ENCODE peak calls at places on chromosomes 2 and 18, in nine cellular contexts. J, Z, D, M, Q, T, O, E and X are unnamed samples.

GRCh38 chr18:56257215-56257614 is 381.2 kb downstream of the TXNL1 start:
- DNase-seq in J (no peak), Z (peak), D (no peak), M (no peak), Q (peak), T (peak), O (no peak), E (no peak), X (peak)

GRCh38 chr2:74290466-74291216 is 52.6 kb downstream of the SLC4A5 start:
- DNase-seq in J (peak), Z (no peak), D (no peak), M (no peak), Q (no peak), T (no peak), O (no peak), E (peak), X (no peak)

GRCh38 chr2:85278361-85278760 is 49.4 kb downstream of the TGOLN2 start:
- DNase-seq in J (no peak), Z (no peak), D (no peak), M (no peak), Q (peak), T (no peak), O (no peak), E (no peak), X (no peak)

GRCh38 chr2:237685408-237685807 is 58.0 kb downstream of the LRRFIP1 start:
- DNase-seq in J (no peak), Z (no peak), D (no peak), M (peak), Q (no peak), T (peak), O (no peak), E (no peak), X (no peak)

GRCh38 chr2:164389411-164389810 is 231.9 kb downstream of the GRB14 start:
- DNase-seq in J (no peak), Z (no peak), D (no peak), M (no peak), Q (no peak), T (no peak), O (no peak), E (no peak), X (no peak)

GRCh38 chr2:98560256-98560771 is 48.0 kb downstream of the COA5 start:
- DNase-seq in J (no peak), Z (peak), D (peak), M (no peak), Q (peak), T (peak), O (no peak), E (no peak), X (peak)

GRCh38 chr2:229429529-229430067 is 158.5 kb upstream of the PID1 start:
- DNase-seq in J (no peak), Z (no peak), D (no peak), M (no peak), Q (no peak), T (no peak), O (no peak), E (no peak), X (no peak)

GRCh38 chr2:241540766-241541561 is 17.6 kb upstream of the BOK start:
- DNase-seq in J (peak), Z (no peak), D (no peak), M (no peak), Q (peak), T (peak), O (peak), E (peak), X (no peak)

GRCh38 chr2:215728504-215729065 is 284.8 kb downstream of the MREG start:
- DNase-seq in J (no peak), Z (peak), D (peak), M (no peak), Q (peak), T (peak), O (no peak), E (no peak), X (peak)

GRCh38 chr2:119494163-119494790 is 30.0 kb downstream of the SCTR start:
- DNase-seq in J (no peak), Z (no peak), D (no peak), M (no peak), Q (no peak), T (no peak), O (no peak), E (no peak), X (no peak)

GRCh38 chr2:203534486-203535077 is 519 bp downstream of the RAPH1 start:
- DNase-seq in J (peak), Z (no peak), D (peak), M (peak), Q (peak), T (peak), O (peak), E (peak), X (no peak)

GRCh38 chr2:20501974-20502373 is 55.1 kb downstream of the RHOB start:
- DNase-seq in J (no peak), Z (peak), D (no peak), M (no peak), Q (peak), T (peak), O (no peak), E (no peak), X (peak)

GRCh38 chr18:7090771-7091170 is 26.8 kb downstream of the LAMA1 start:
- DNase-seq in J (no peak), Z (peak), D (no peak), M (no peak), Q (no peak), T (no peak), O (no peak), E (no peak), X (no peak)

GRCh38 chr2:149020432-149020851 is 18.1 kb upstream of the LYPD6B start:
- DNase-seq in J (no peak), Z (no peak), D (no peak), M (peak), Q (no peak), T (no peak), O (no peak), E (peak), X (no peak)

GRCh38 chr2:37441055-37441454 is 96.6 kb downstream of the QPCT start:
- DNase-seq in J (no peak), Z (no peak), D (no peak), M (no peak), Q (no peak), T (peak), O (no peak), E (no peak), X (no peak)

GRCh38 chr2:106129592-106129991 is 64.5 kb downstream of the UXS1 start:
- DNase-seq in J (no peak), Z (no peak), D (no peak), M (no peak), Q (no peak), T (no peak), O (no peak), E (no peak), X (no peak)

GRCh38 chr2:132715986-132716385 is 46.0 kb upstream of the LYPD1 start:
- DNase-seq in J (no peak), Z (no peak), D (no peak), M (no peak), Q (no peak), T (peak), O (no peak), E (no peak), X (no peak)

GRCh38 chr2:200252661-200253067 is 53.8 kb upstream of the SPATS2L start:
- DNase-seq in J (no peak), Z (peak), D (peak), M (no peak), Q (peak), T (peak), O (no peak), E (no peak), X (peak)

GRCh38 chr18:5720132-5720531 is 175.2 kb downstream of the TMEM200C start:
- DNase-seq in J (no peak), Z (no peak), D (no peak), M (no peak), Q (no peak), T (no peak), O (no peak), E (no peak), X (no peak)

GRCh38 chr18:53534695-53535094 is 689.8 kb downstream of the MBD2 start:
- DNase-seq in J (no peak), Z (no peak), D (peak), M (no peak), Q (no peak), T (no peak), O (no peak), E (no peak), X (no peak)

GRCh38 chr2:20579866-20580265 is 71.0 kb downstream of the HS1BP3 start:
- DNase-seq in J (no peak), Z (no peak), D (no peak), M (no peak), Q (no peak), T (peak), O (no peak), E (no peak), X (no peak)

GRCh38 chr18:56645415-56646016 is 5.6 kb upstream of the WDR7 start:
- DNase-seq in J (no peak), Z (no peak), D (no peak), M (no peak), Q (no peak), T (no peak), O (no peak), E (no peak), X (no peak)

GRCh38 chr2:44718431-44718830 is 223.1 kb upstream of the SIX3 start:
- DNase-seq in J (no peak), Z (no peak), D (no peak), M (no peak), Q (no peak), T (no peak), O (no peak), E (no peak), X (no peak)

GRCh38 chr2:52976132-52976949 is 791.3 kb upstream of the CHAC2 start:
- DNase-seq in J (peak), Z (peak), D (no peak), M (peak), Q (no peak), T (peak), O (no peak), E (no peak), X (no peak)

GRCh38 chr18:8139971-8140406 is 469.2 kb upstream of the RAB12 start:
- DNase-seq in J (no peak), Z (no peak), D (peak), M (no peak), Q (peak), T (peak), O (no peak), E (no peak), X (no peak)

GRCh38 chr18:13232971-13233565 is 14.5 kb downstream of the LDLRAD4 start:
- DNase-seq in J (no peak), Z (no peak), D (no peak), M (no peak), Q (no peak), T (no peak), O (no peak), E (peak), X (no peak)

GRCh38 chr18:62850619-62851306 is 135.4 kb downstream of the PHLPP1 start:
- DNase-seq in J (no peak), Z (no peak), D (no peak), M (no peak), Q (no peak), T (no peak), O (no peak), E (no peak), X (no peak)

GRCh38 chr2:240593703-240594451 is 7.3 kb downstream of the CAPN10 start:
- DNase-seq in J (no peak), Z (no peak), D (no peak), M (no peak), Q (no peak), T (no peak), O (no peak), E (no peak), X (no peak)